ENCODE peak calls at places on chromosomes 12 and 14, in six cellular contexts. A is heart right ventricle; L is stimulated activated naive CD4-positive, alpha-beta T cell; Q is kidney tubule cell; N is G401; E is memory B cell. Z is an unnamed sample.
A peak's percentile ranks its signal among the peaks of the same experiment; 100 is the strongest.

GRCh38 chr12:89945123-89945522 is 236.5 kb upstream of the ATP2B1 start:
- DNase-seq in L (no peak), E (no peak), N (no peak), Q (no peak), A (no peak), Z (no peak)

GRCh38 chr12:106769546-106769945 is 4.9 kb upstream of the RIC8B start:
- DNase-seq in Q (peak; percentile 30), A (no peak), L (no peak), E (no peak), N (no peak), Z (no peak)

GRCh38 chr12:24856541-24856940 is 92.4 kb downstream of the BCAT1 start:
- DNase-seq in Q (no peak), A (no peak), E (no peak), N (no peak), L (no peak), Z (no peak)

GRCh38 chr14:66842911-66843572 is 335.1 kb downstream of the GPHN start:
- DNase-seq in E (no peak), N (no peak), A (no peak), L (no peak), Q (peak; percentile 6), Z (no peak)

GRCh38 chr12:26062566-26062965 is 62.3 kb downstream of the BHLHE41 start:
- DNase-seq in E (no peak), A (no peak), Q (peak; percentile 72), L (no peak), N (no peak), Z (peak; percentile 40)

GRCh38 chr12:52871291-52871961 is 22.6 kb upstream of the KRT78 start:
- DNase-seq in E (no peak), N (no peak), Q (peak; percentile 78), L (no peak), A (no peak), Z (peak; percentile 42)

GRCh38 chr14:64685364-64686130 is 18.7 kb upstream of the PLEKHG3 start:
- DNase-seq in Q (no peak), N (no peak), A (no peak), L (no peak), E (no peak), Z (no peak)

GRCh38 chr12:96402061-96402460 is 1.8 kb upstream of the CDK17 start:
- DNase-seq in L (no peak), A (no peak), N (no peak), Q (no peak), E (no peak), Z (no peak)

GRCh38 chr12:48296586-48297396 is 53.9 kb downstream of the ZNF641 start:
- DNase-seq in Q (peak; percentile 88), L (peak; percentile 18), N (peak; percentile 93), E (no peak), A (peak; percentile 72), Z (no peak)

GRCh38 chr12:122080149-122081107 is 1.9 kb downstream of the MLXIP start:
- DNase-seq in L (no peak), A (no peak), E (no peak), Q (peak; percentile 93), N (peak; percentile 86), Z (peak; percentile 81)

GRCh38 chr14:64081174-64081746 is 212.9 kb downstream of the ESR2 start:
- DNase-seq in A (no peak), L (no peak), E (no peak), Q (peak; percentile 53), N (no peak), Z (no peak)

GRCh38 chr12:104263026-104263425 is 40.5 kb upstream of the EID3 start:
- DNase-seq in E (no peak), Q (peak; percentile 78), A (no peak), N (no peak), L (no peak), Z (no peak)

GRCh38 chr12:50276912-50277671 is 6.2 kb downstream of the LIMA1 start:
- DNase-seq in E (no peak), N (no peak), L (no peak), A (no peak), Q (peak; percentile 55), Z (no peak)

GRCh38 chr14:103260629-103261124 is 73.4 kb upstream of the EIF5 start:
- DNase-seq in A (peak; percentile 36), L (no peak), Q (peak; percentile 94), E (no peak), N (peak; percentile 9), Z (peak; percentile 50)

GRCh38 chr14:23069413-23069806 is 12.1 kb upstream of the CDH24 start:
- DNase-seq in N (no peak), Q (no peak), A (no peak), E (no peak), L (no peak), Z (no peak)

GRCh38 chr14:76186318-76187027 is 34.8 kb downstream of the GPATCH2L start:
- DNase-seq in E (no peak), Q (no peak), A (no peak), L (no peak), N (no peak), Z (no peak)

GRCh38 chr14:106269029-106269428 is 742.6 kb downstream of the TMEM121 start:
- DNase-seq in Q (no peak), A (no peak), N (no peak), E (no peak), L (no peak), Z (no peak)

GRCh38 chr12:49954863-49955830 is 4.6 kb downstream of the AQP2 start:
- DNase-seq in A (no peak), Q (no peak), N (no peak), E (no peak), L (no peak), Z (no peak)

GRCh38 chr12:107775093-107775721 is 703 bp downstream of the ASCL4 start:
- DNase-seq in E (no peak), Q (no peak), A (peak; percentile 23), L (no peak), N (no peak), Z (no peak)

GRCh38 chr12:24230061-24230460 is 280.6 kb upstream of the SOX5 start:
- DNase-seq in N (no peak), E (no peak), A (no peak), Q (no peak), L (no peak), Z (no peak)

GRCh38 chr14:100893228-100893601 is 10.3 kb downstream of the RTL1 start:
- DNase-seq in E (no peak), A (no peak), Q (no peak), N (no peak), L (no peak), Z (no peak)

GRCh38 chr14:55446127-55446736 is 5.8 kb upstream of the TBPL2 start:
- DNase-seq in Q (peak; percentile 79), N (peak; percentile 58), L (no peak), A (no peak), E (peak; percentile 54), Z (peak; percentile 30)

GRCh38 chr12:9345163-9345562 is 137.0 kb upstream of the PZP start:
- DNase-seq in A (no peak), Q (no peak), N (no peak), L (no peak), E (no peak), Z (no peak)

GRCh38 chr12:105733579-105733978 is 403.1 kb downstream of the C12orf75 start:
- DNase-seq in N (no peak), E (no peak), A (no peak), Q (no peak), L (no peak), Z (no peak)

GRCh38 chr14:55353686-55354467 is 57.8 kb downstream of the ATG14 start:
- DNase-seq in Q (peak; percentile 61), E (no peak), L (peak; percentile 11), A (no peak), N (no peak), Z (no peak)

GRCh38 chr14:32307881-32308582 is 21.1 kb upstream of the AKAP6 start:
- DNase-seq in E (no peak), N (no peak), Q (no peak), L (no peak), A (no peak), Z (no peak)

GRCh38 chr12:13373803-13374202 is 177.3 kb downstream of the EMP1 start:
- DNase-seq in Q (no peak), E (no peak), L (no peak), A (no peak), N (no peak), Z (no peak)

GRCh38 chr12:112517730-112518129 is 99.0 kb downstream of the PTPN11 start:
- DNase-seq in Q (no peak), L (no peak), N (no peak), E (no peak), A (no peak), Z (no peak)

GRCh38 chr14:30943694-30944093 is 69.3 kb downstream of the COCH start:
- DNase-seq in E (no peak), N (no peak), Q (no peak), L (no peak), A (no peak), Z (no peak)

GRCh38 chr12:25817166-25817565 is 141.3 kb upstream of the RASSF8 start:
- DNase-seq in N (no peak), E (no peak), L (no peak), Q (peak; percentile 64), A (no peak), Z (no peak)

GRCh38 chr12:57983150-57983857 is 41.9 kb downstream of the ATP23 start:
- DNase-seq in Q (peak; percentile 52), N (peak; percentile 30), L (no peak), A (no peak), E (no peak), Z (no peak)

GRCh38 chr14:25869854-25870253 is 728.0 kb downstream of the NOVA1 start:
- DNase-seq in N (no peak), Q (no peak), L (no peak), E (no peak), A (no peak), Z (no peak)

GRCh38 chr12:65609359-65609771 is 214.9 kb upstream of the HMGA2 start:
- DNase-seq in E (no peak), L (no peak), Q (peak; percentile 85), N (peak; percentile 69), A (no peak), Z (no peak)

GRCh38 chr14:101060171-101060601 is 156.7 kb upstream of the RTL1 start:
- DNase-seq in A (no peak), N (peak; percentile 72), E (no peak), Q (no peak), L (no peak), Z (no peak)

GRCh38 chr12:66910366-66910974 is 231.6 kb upstream of the GRIP1 start:
- DNase-seq in N (no peak), E (no peak), A (no peak), L (no peak), Q (no peak), Z (no peak)

GRCh38 chr12:106757623-106758348 is 16.7 kb upstream of the RIC8B start:
- DNase-seq in A (no peak), Q (no peak), E (no peak), N (no peak), L (no peak), Z (no peak)

GRCh38 chr12:32240833-32241232 is 134.2 kb downstream of the BICD1 start:
- DNase-seq in Q (peak; percentile 65), A (no peak), L (no peak), N (no peak), E (no peak), Z (peak; percentile 42)